ENCODE peak calls at places on chromosomes 3 and 15, in ten cellular contexts. One of them, this sample, is unnamed.
A peak's percentile ranks its signal among the peaks of the same experiment; 100 is the strongest.

GRCh38 chr3:48088056-48088748 is 72.0 kb upstream of the MAP4 start:
- DNase-seq in AML-193: no peak
- DNase-seq in ovary: peak; percentile 42
- DNase-seq in KBM-7: no peak
- DNase-seq in amygdala: peak; percentile 27
- DNase-seq in ecto neural progenitor cell: peak; percentile 62
- DNase-seq in GM12865: peak; percentile 32
- DNase-seq in Daoy: peak; percentile 30
- DNase-seq in NCI-H748 treated with DMSO at 0.1 percent for 48 hours: no peak
- DNase-seq in GM23338: peak; percentile 44
- DNase-seq in this sample: peak; percentile 41

GRCh38 chr15:25860885-25861866 is 2.0 kb downstream of the ATP10A start:
- DNase-seq in GM23338: no peak
- DNase-seq in GM12865: no peak
- DNase-seq in NCI-H748 treated with DMSO at 0.1 percent for 48 hours: no peak
- DNase-seq in amygdala: no peak
- DNase-seq in KBM-7: peak; percentile 72
- DNase-seq in Daoy: no peak
- DNase-seq in ecto neural progenitor cell: no peak
- DNase-seq in AML-193: no peak
- DNase-seq in ovary: no peak
- DNase-seq in this sample: no peak

GRCh38 chr3:37660782-37661181 is 200.9 kb upstream of the CTDSPL start:
- DNase-seq in GM23338: no peak
- DNase-seq in KBM-7: peak; percentile 34
- DNase-seq in amygdala: no peak
- DNase-seq in Daoy: no peak
- DNase-seq in ovary: no peak
- DNase-seq in GM12865: peak; percentile 15
- DNase-seq in NCI-H748 treated with DMSO at 0.1 percent for 48 hours: no peak
- DNase-seq in ecto neural progenitor cell: no peak
- DNase-seq in AML-193: no peak
- DNase-seq in this sample: no peak

GRCh38 chr3:8622873-8623725 is 21.5 kb downstream of the SSUH2 start:
- DNase-seq in AML-193: peak; percentile 40
- DNase-seq in amygdala: peak; percentile 24
- DNase-seq in ecto neural progenitor cell: peak; percentile 87
- DNase-seq in ovary: peak; percentile 69
- DNase-seq in KBM-7: peak; percentile 69
- DNase-seq in NCI-H748 treated with DMSO at 0.1 percent for 48 hours: peak; percentile 8
- DNase-seq in GM23338: peak; percentile 90
- DNase-seq in GM12865: peak; percentile 69
- DNase-seq in Daoy: peak; percentile 67
- DNase-seq in this sample: peak; percentile 81

GRCh38 chr3:73493543-73494314 is 131.0 kb downstream of the PDZRN3 start:
- DNase-seq in GM23338: no peak
- DNase-seq in amygdala: no peak
- DNase-seq in NCI-H748 treated with DMSO at 0.1 percent for 48 hours: no peak
- DNase-seq in GM12865: no peak
- DNase-seq in AML-193: no peak
- DNase-seq in Daoy: no peak
- DNase-seq in KBM-7: no peak
- DNase-seq in ovary: no peak
- DNase-seq in ecto neural progenitor cell: no peak
- DNase-seq in this sample: no peak

GRCh38 chr15:48592929-48593328 is 52.6 kb downstream of the FBN1 start:
- DNase-seq in NCI-H748 treated with DMSO at 0.1 percent for 48 hours: no peak
- DNase-seq in GM12865: no peak
- DNase-seq in GM23338: no peak
- DNase-seq in KBM-7: no peak
- DNase-seq in amygdala: no peak
- DNase-seq in ovary: no peak
- DNase-seq in Daoy: no peak
- DNase-seq in AML-193: no peak
- DNase-seq in ecto neural progenitor cell: no peak
- DNase-seq in this sample: no peak

GRCh38 chr3:13335062-13335461 is 85.1 kb downstream of the NUP210 start:
- DNase-seq in KBM-7: no peak
- DNase-seq in GM23338: no peak
- DNase-seq in amygdala: no peak
- DNase-seq in Daoy: no peak
- DNase-seq in NCI-H748 treated with DMSO at 0.1 percent for 48 hours: no peak
- DNase-seq in AML-193: no peak
- DNase-seq in ovary: no peak
- DNase-seq in ecto neural progenitor cell: no peak
- DNase-seq in GM12865: no peak
- DNase-seq in this sample: no peak

GRCh38 chr3:47578691-47579632 is at the start of gene CSPG5:
- DNase-seq in AML-193: no peak
- DNase-seq in ovary: peak; percentile 15
- DNase-seq in GM23338: peak; percentile 59
- DNase-seq in KBM-7: no peak
- DNase-seq in ecto neural progenitor cell: peak; percentile 80
- DNase-seq in amygdala: peak; percentile 15
- DNase-seq in GM12865: no peak
- DNase-seq in NCI-H748 treated with DMSO at 0.1 percent for 48 hours: peak; percentile 3
- DNase-seq in Daoy: no peak
- DNase-seq in this sample: no peak

GRCh38 chr3:12343091-12343494 is 54.2 kb downstream of the PPARG start:
- DNase-seq in amygdala: no peak
- DNase-seq in Daoy: peak; percentile 13
- DNase-seq in ovary: no peak
- DNase-seq in AML-193: no peak
- DNase-seq in GM23338: no peak
- DNase-seq in GM12865: no peak
- DNase-seq in ecto neural progenitor cell: no peak
- DNase-seq in NCI-H748 treated with DMSO at 0.1 percent for 48 hours: no peak
- DNase-seq in KBM-7: no peak
- DNase-seq in this sample: no peak

GRCh38 chr3:83928391-83928790 is 1030.4 kb upstream of the CADM2 start:
- DNase-seq in ovary: no peak
- DNase-seq in Daoy: peak; percentile 2
- DNase-seq in GM12865: peak; percentile 50
- DNase-seq in AML-193: peak; percentile 85
- DNase-seq in amygdala: no peak
- DNase-seq in GM23338: peak; percentile 87
- DNase-seq in NCI-H748 treated with DMSO at 0.1 percent for 48 hours: no peak
- DNase-seq in ecto neural progenitor cell: no peak
- DNase-seq in KBM-7: peak; percentile 69
- DNase-seq in this sample: peak; percentile 19

GRCh38 chr3:13189639-13190375 is 116.6 kb upstream of the IQSEC1 start:
- DNase-seq in KBM-7: peak; percentile 65
- DNase-seq in AML-193: peak; percentile 62
- DNase-seq in amygdala: no peak
- DNase-seq in NCI-H748 treated with DMSO at 0.1 percent for 48 hours: no peak
- DNase-seq in GM23338: no peak
- DNase-seq in Daoy: peak; percentile 66
- DNase-seq in GM12865: peak; percentile 41
- DNase-seq in ovary: no peak
- DNase-seq in ecto neural progenitor cell: no peak
- DNase-seq in this sample: peak; percentile 70

GRCh38 chr3:98711426-98711825 is 51.7 kb upstream of the ST3GAL6 start:
- DNase-seq in NCI-H748 treated with DMSO at 0.1 percent for 48 hours: no peak
- DNase-seq in ecto neural progenitor cell: no peak
- DNase-seq in Daoy: no peak
- DNase-seq in ovary: no peak
- DNase-seq in GM23338: no peak
- DNase-seq in amygdala: no peak
- DNase-seq in AML-193: no peak
- DNase-seq in GM12865: no peak
- DNase-seq in KBM-7: no peak
- DNase-seq in this sample: no peak

GRCh38 chr3:169666079-169666436 is 2.5 kb upstream of the MECOM start:
- DNase-seq in AML-193: no peak
- DNase-seq in GM23338: peak; percentile 49
- DNase-seq in Daoy: no peak
- DNase-seq in ecto neural progenitor cell: peak; percentile 49
- DNase-seq in ovary: no peak
- DNase-seq in KBM-7: no peak
- DNase-seq in amygdala: no peak
- DNase-seq in NCI-H748 treated with DMSO at 0.1 percent for 48 hours: no peak
- DNase-seq in GM12865: no peak
- DNase-seq in this sample: no peak

GRCh38 chr3:8470801-8471200 is 30.8 kb upstream of the LMCD1 start:
- DNase-seq in NCI-H748 treated with DMSO at 0.1 percent for 48 hours: no peak
- DNase-seq in KBM-7: no peak
- DNase-seq in GM12865: no peak
- DNase-seq in Daoy: no peak
- DNase-seq in AML-193: no peak
- DNase-seq in ecto neural progenitor cell: no peak
- DNase-seq in GM23338: no peak
- DNase-seq in amygdala: no peak
- DNase-seq in ovary: no peak
- DNase-seq in this sample: no peak

GRCh38 chr3:42731476-42732195 is 29.0 kb upstream of the HHATL start:
- DNase-seq in ecto neural progenitor cell: no peak
- DNase-seq in GM12865: no peak
- DNase-seq in Daoy: no peak
- DNase-seq in amygdala: no peak
- DNase-seq in NCI-H748 treated with DMSO at 0.1 percent for 48 hours: no peak
- DNase-seq in ovary: no peak
- DNase-seq in KBM-7: no peak
- DNase-seq in GM23338: no peak
- DNase-seq in AML-193: no peak
- DNase-seq in this sample: no peak

GRCh38 chr3:58234516-58234931 is 3.1 kb upstream of the ABHD6 start:
- DNase-seq in ovary: no peak
- DNase-seq in KBM-7: no peak
- DNase-seq in NCI-H748 treated with DMSO at 0.1 percent for 48 hours: no peak
- DNase-seq in amygdala: no peak
- DNase-seq in Daoy: peak; percentile 56
- DNase-seq in ecto neural progenitor cell: no peak
- DNase-seq in AML-193: no peak
- DNase-seq in GM12865: no peak
- DNase-seq in GM23338: no peak
- DNase-seq in this sample: no peak

GRCh38 chr15:41692049-41692448 is 31.8 kb downstream of the MGA start:
- DNase-seq in AML-193: no peak
- DNase-seq in ovary: no peak
- DNase-seq in KBM-7: no peak
- DNase-seq in Daoy: no peak
- DNase-seq in NCI-H748 treated with DMSO at 0.1 percent for 48 hours: no peak
- DNase-seq in GM23338: no peak
- DNase-seq in amygdala: no peak
- DNase-seq in GM12865: peak; percentile 9
- DNase-seq in ecto neural progenitor cell: no peak
- DNase-seq in this sample: peak; percentile 2

GRCh38 chr3:78101363-78101762 is 1061.5 kb downstream of the ROBO2 start:
- DNase-seq in Daoy: no peak
- DNase-seq in amygdala: no peak
- DNase-seq in KBM-7: no peak
- DNase-seq in NCI-H748 treated with DMSO at 0.1 percent for 48 hours: no peak
- DNase-seq in AML-193: no peak
- DNase-seq in ecto neural progenitor cell: no peak
- DNase-seq in GM12865: no peak
- DNase-seq in ovary: no peak
- DNase-seq in GM23338: no peak
- DNase-seq in this sample: no peak

GRCh38 chr15:67770098-67770628 is 55.1 kb upstream of the SKOR1 start:
- DNase-seq in ovary: no peak
- DNase-seq in amygdala: no peak
- DNase-seq in Daoy: no peak
- DNase-seq in ecto neural progenitor cell: no peak
- DNase-seq in NCI-H748 treated with DMSO at 0.1 percent for 48 hours: no peak
- DNase-seq in KBM-7: no peak
- DNase-seq in AML-193: no peak
- DNase-seq in GM23338: no peak
- DNase-seq in GM12865: no peak
- DNase-seq in this sample: no peak

GRCh38 chr3:195873281-195873887 is 35.0 kb downstream of the TNK2 start:
- DNase-seq in KBM-7: no peak
- DNase-seq in NCI-H748 treated with DMSO at 0.1 percent for 48 hours: no peak
- DNase-seq in ecto neural progenitor cell: no peak
- DNase-seq in AML-193: no peak
- DNase-seq in GM23338: no peak
- DNase-seq in Daoy: no peak
- DNase-seq in GM12865: no peak
- DNase-seq in amygdala: no peak
- DNase-seq in ovary: no peak
- DNase-seq in this sample: no peak

GRCh38 chr3:5245927-5246326 is 58.4 kb downstream of the EDEM1 start:
- DNase-seq in KBM-7: peak; percentile 34
- DNase-seq in Daoy: no peak
- DNase-seq in ecto neural progenitor cell: no peak
- DNase-seq in amygdala: no peak
- DNase-seq in ovary: no peak
- DNase-seq in NCI-H748 treated with DMSO at 0.1 percent for 48 hours: no peak
- DNase-seq in AML-193: no peak
- DNase-seq in GM23338: no peak
- DNase-seq in GM12865: peak; percentile 41
- DNase-seq in this sample: no peak

GRCh38 chr3:98741121-98741716 is 21.9 kb upstream of the ST3GAL6 start:
- DNase-seq in ovary: no peak
- DNase-seq in AML-193: no peak
- DNase-seq in GM12865: no peak
- DNase-seq in Daoy: peak; percentile 61
- DNase-seq in GM23338: no peak
- DNase-seq in amygdala: no peak
- DNase-seq in ecto neural progenitor cell: no peak
- DNase-seq in KBM-7: no peak
- DNase-seq in NCI-H748 treated with DMSO at 0.1 percent for 48 hours: no peak
- DNase-seq in this sample: no peak

GRCh38 chr3:115385935-115386334 is 237.4 kb upstream of the GAP43 start:
- DNase-seq in GM23338: no peak
- DNase-seq in GM12865: no peak
- DNase-seq in KBM-7: no peak
- DNase-seq in AML-193: no peak
- DNase-seq in Daoy: no peak
- DNase-seq in NCI-H748 treated with DMSO at 0.1 percent for 48 hours: no peak
- DNase-seq in ovary: no peak
- DNase-seq in amygdala: no peak
- DNase-seq in ecto neural progenitor cell: no peak
- DNase-seq in this sample: no peak

This sample was measured in dermis blood vessel endothelial cell.